ENCODE peak calls at places on chromosome 12, in six cellular contexts. One of them, this sample, is unnamed.

GRCh38 chr12:59151243-59151642 is 230.9 kb upstream of the LRIG3 start:
- DNase-seq in fibroblast of the aortic adventitia: peak; percentile 56
- DNase-seq in tibial artery: no peak
- DNase-seq in mesothelial cell of epicardium: no peak
- DNase-seq in GM23338: no peak
- DNase-seq in RWPE2: no peak
- DNase-seq in this sample: no peak

GRCh38 chr12:68975811-68976210 is 42.8 kb upstream of the CPM start:
- DNase-seq in fibroblast of the aortic adventitia: no peak
- DNase-seq in tibial artery: no peak
- DNase-seq in mesothelial cell of epicardium: no peak
- DNase-seq in GM23338: no peak
- DNase-seq in RWPE2: no peak
- DNase-seq in this sample: no peak

GRCh38 chr12:41049033-41049432 is 139.1 kb upstream of the PDZRN4 start:
- DNase-seq in fibroblast of the aortic adventitia: no peak
- DNase-seq in tibial artery: no peak
- DNase-seq in mesothelial cell of epicardium: no peak
- DNase-seq in GM23338: no peak
- DNase-seq in RWPE2: no peak
- DNase-seq in this sample: no peak

GRCh38 chr12:86186449-86186848 is 69.7 kb downstream of the MGAT4C start:
- DNase-seq in fibroblast of the aortic adventitia: peak; percentile 4
- DNase-seq in tibial artery: no peak
- DNase-seq in mesothelial cell of epicardium: no peak
- DNase-seq in GM23338: peak; percentile 13
- DNase-seq in RWPE2: no peak
- DNase-seq in this sample: no peak

GRCh38 chr12:108730337-108731104 is 797 bp downstream of the CORO1C start:
- DNase-seq in fibroblast of the aortic adventitia: peak; percentile 65
- DNase-seq in tibial artery: peak; percentile 86
- DNase-seq in mesothelial cell of epicardium: peak; percentile 71
- DNase-seq in GM23338: peak; percentile 84
- DNase-seq in RWPE2: peak; percentile 83
- DNase-seq in this sample: peak; percentile 91

GRCh38 chr12:114902665-114903393 is 218.9 kb upstream of the TBX3 start:
- DNase-seq in fibroblast of the aortic adventitia: peak; percentile 81
- DNase-seq in tibial artery: no peak
- DNase-seq in mesothelial cell of epicardium: no peak
- DNase-seq in GM23338: no peak
- DNase-seq in RWPE2: no peak
- DNase-seq in this sample: no peak

GRCh38 chr12:76202621-76203020 is 118.1 kb upstream of the NAP1L1 start:
- DNase-seq in fibroblast of the aortic adventitia: no peak
- DNase-seq in tibial artery: no peak
- DNase-seq in mesothelial cell of epicardium: no peak
- DNase-seq in GM23338: no peak
- DNase-seq in RWPE2: no peak
- DNase-seq in this sample: no peak

GRCh38 chr12:101793401-101793800 is 37.4 kb downstream of the GNPTAB start:
- DNase-seq in fibroblast of the aortic adventitia: peak; percentile 66
- DNase-seq in tibial artery: no peak
- DNase-seq in mesothelial cell of epicardium: no peak
- DNase-seq in GM23338: no peak
- DNase-seq in RWPE2: no peak
- DNase-seq in this sample: no peak

GRCh38 chr12:9334026-9334692 is 126.0 kb upstream of the PZP start:
- DNase-seq in fibroblast of the aortic adventitia: no peak
- DNase-seq in tibial artery: no peak
- DNase-seq in mesothelial cell of epicardium: no peak
- DNase-seq in GM23338: no peak
- DNase-seq in RWPE2: no peak
- DNase-seq in this sample: no peak

GRCh38 chr12:16407332-16407731 is 59.9 kb downstream of the MGST1 start:
- DNase-seq in fibroblast of the aortic adventitia: no peak
- DNase-seq in tibial artery: no peak
- DNase-seq in mesothelial cell of epicardium: no peak
- DNase-seq in GM23338: no peak
- DNase-seq in RWPE2: no peak
- DNase-seq in this sample: no peak

GRCh38 chr12:48765753-48766162 is 23.1 kb downstream of the ADCY6 start:
- DNase-seq in fibroblast of the aortic adventitia: no peak
- DNase-seq in tibial artery: no peak
- DNase-seq in mesothelial cell of epicardium: no peak
- DNase-seq in GM23338: no peak
- DNase-seq in RWPE2: no peak
- DNase-seq in this sample: peak; percentile 34

GRCh38 chr12:12214635-12215131 is 52.2 kb downstream of the LRP6 start:
- DNase-seq in fibroblast of the aortic adventitia: no peak
- DNase-seq in tibial artery: no peak
- DNase-seq in mesothelial cell of epicardium: no peak
- DNase-seq in GM23338: peak; percentile 33
- DNase-seq in RWPE2: no peak
- DNase-seq in this sample: no peak

GRCh38 chr12:75437564-75437963 is 43.0 kb upstream of the GLIPR1 start:
- DNase-seq in fibroblast of the aortic adventitia: peak; percentile 44
- DNase-seq in tibial artery: no peak
- DNase-seq in mesothelial cell of epicardium: no peak
- DNase-seq in GM23338: no peak
- DNase-seq in RWPE2: no peak
- DNase-seq in this sample: no peak

GRCh38 chr12:64318605-64319004 is 72.0 kb downstream of the C12orf56 start:
- DNase-seq in fibroblast of the aortic adventitia: peak; percentile 60
- DNase-seq in tibial artery: no peak
- DNase-seq in mesothelial cell of epicardium: no peak
- DNase-seq in GM23338: peak; percentile 84
- DNase-seq in RWPE2: no peak
- DNase-seq in this sample: no peak

GRCh38 chr12:14776236-14776959 is 26.9 kb downstream of the WBP11 start:
- DNase-seq in fibroblast of the aortic adventitia: peak; percentile 47
- DNase-seq in tibial artery: no peak
- DNase-seq in mesothelial cell of epicardium: no peak
- DNase-seq in GM23338: no peak
- DNase-seq in RWPE2: no peak
- DNase-seq in this sample: no peak

DNA sequence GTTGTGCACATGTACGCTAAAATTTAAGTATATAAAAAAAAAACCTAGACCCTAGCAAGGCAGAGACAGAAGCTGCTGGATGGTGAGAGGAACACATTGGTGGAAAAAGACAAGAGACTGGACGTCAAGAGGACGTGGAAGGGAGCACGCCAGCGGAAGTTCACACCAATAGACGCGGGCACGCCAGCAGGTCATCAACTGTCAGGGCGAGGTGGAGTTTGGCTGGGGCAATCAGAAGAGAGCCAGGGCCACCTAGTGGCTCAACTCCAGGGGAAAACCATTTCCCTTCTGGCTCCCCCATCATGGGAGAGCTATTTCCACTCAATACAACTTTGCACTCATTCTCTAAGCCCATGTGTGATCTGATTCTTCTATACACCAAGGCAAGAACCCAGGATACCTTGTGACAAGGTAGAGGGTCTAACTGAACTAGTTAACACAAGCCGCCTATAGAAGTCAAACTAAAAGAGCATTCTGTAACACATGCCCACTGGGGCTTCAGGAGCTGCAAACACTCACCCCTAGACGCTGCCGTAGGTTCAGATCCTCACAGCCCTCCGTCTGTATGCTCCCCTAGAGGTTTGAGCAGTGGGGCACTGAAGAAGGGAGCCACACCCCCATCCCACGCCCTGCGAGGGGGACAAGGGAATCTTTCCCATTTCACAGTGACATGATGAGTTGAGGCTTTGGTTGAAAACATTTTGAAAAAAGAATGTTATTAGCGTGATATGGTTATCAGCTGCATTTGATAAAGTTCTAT is 702.7 kb downstream of the TMTC2 start:
- DNase-seq in fibroblast of the aortic adventitia: no peak
- DNase-seq in tibial artery: no peak
- DNase-seq in mesothelial cell of epicardium: no peak
- DNase-seq in GM23338: peak; percentile 80
- DNase-seq in RWPE2: no peak
- DNase-seq in this sample: no peak
- TF ChIP-seq CTCF in fibroblast of the aortic adventitia: no peak
- TF ChIP-seq CTCF in tibial artery: no peak
- TF ChIP-seq CTCF in mesothelial cell of epicardium: no peak
- TF ChIP-seq CTCF in GM23338: peak; percentile 66
- TF ChIP-seq CTCF in RWPE2: peak; percentile 16
- TF ChIP-seq CTCF in this sample: peak; percentile 70

GRCh38 chr12:1628671-1629337 is at the start of gene WNT5B:
- DNase-seq in fibroblast of the aortic adventitia: no peak
- DNase-seq in tibial artery: no peak
- DNase-seq in mesothelial cell of epicardium: no peak
- DNase-seq in GM23338: peak; percentile 56
- DNase-seq in RWPE2: no peak
- DNase-seq in this sample: no peak

GRCh38 chr12:1629338-1630080 is 478 bp downstream of the WNT5B start:
- DNase-seq in fibroblast of the aortic adventitia: no peak
- DNase-seq in tibial artery: no peak
- DNase-seq in mesothelial cell of epicardium: peak; percentile 52
- DNase-seq in GM23338: peak; percentile 79
- DNase-seq in RWPE2: no peak
- DNase-seq in this sample: no peak

GRCh38 chr12:1630827-1631591 is 2.0 kb downstream of the WNT5B start:
- DNase-seq in fibroblast of the aortic adventitia: no peak
- DNase-seq in tibial artery: no peak
- DNase-seq in mesothelial cell of epicardium: no peak
- DNase-seq in GM23338: peak; percentile 55
- DNase-seq in RWPE2: no peak
- DNase-seq in this sample: no peak

GRCh38 chr12:1632702-1633101 is 3.7 kb downstream of the WNT5B start:
- DNase-seq in fibroblast of the aortic adventitia: no peak
- DNase-seq in tibial artery: no peak
- DNase-seq in mesothelial cell of epicardium: no peak
- DNase-seq in GM23338: no peak
- DNase-seq in RWPE2: no peak
- DNase-seq in this sample: no peak

DNA sequence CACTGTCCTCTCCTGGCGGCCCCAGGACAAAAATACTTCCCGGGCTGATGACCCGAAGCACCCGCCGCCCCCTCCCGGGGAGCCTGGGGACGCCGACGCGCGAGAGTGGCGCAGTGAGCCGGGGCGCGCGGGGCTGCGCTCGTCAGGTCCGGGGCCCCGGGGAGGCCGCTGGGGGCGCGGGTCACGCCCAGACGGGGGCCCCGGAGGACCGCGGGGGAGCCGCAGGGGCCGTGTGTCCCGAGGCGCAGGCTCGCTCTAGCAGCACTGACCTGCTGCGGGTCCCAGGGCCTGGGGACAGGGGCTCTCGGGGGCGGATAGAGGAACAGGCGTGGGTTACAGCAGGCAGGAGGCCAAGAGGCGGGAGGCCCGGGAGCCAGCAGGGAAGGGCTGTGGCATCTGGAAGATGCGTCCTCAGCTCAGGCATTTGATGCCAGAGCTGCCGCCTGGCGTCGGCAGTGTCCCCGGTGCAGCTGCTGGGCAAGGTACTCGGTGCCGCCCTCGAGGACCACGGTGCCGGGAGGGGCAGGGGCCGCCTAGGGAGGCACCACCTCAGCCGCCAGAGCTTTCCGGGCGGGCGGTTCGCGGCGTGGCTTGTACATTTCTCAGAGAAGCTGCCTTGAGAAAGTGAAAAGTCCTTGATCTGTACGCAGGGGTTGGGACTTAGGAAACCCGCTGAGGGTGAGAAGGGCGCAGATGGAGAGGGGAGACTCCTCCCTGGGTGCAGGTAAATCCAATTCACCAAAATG is 1.2 kb downstream of the WNT5B start:
- DNase-seq in fibroblast of the aortic adventitia: no peak
- DNase-seq in tibial artery: peak; percentile 75
- DNase-seq in mesothelial cell of epicardium: peak; percentile 63
- DNase-seq in GM23338: peak; percentile 61
- DNase-seq in RWPE2: no peak
- DNase-seq in this sample: no peak
- TF ChIP-seq CTCF in fibroblast of the aortic adventitia: no peak
- TF ChIP-seq CTCF in tibial artery: peak; percentile 23
- TF ChIP-seq CTCF in mesothelial cell of epicardium: no peak
- TF ChIP-seq CTCF in GM23338: no peak
- TF ChIP-seq CTCF in RWPE2: peak; percentile 47
- TF ChIP-seq CTCF in this sample: peak; percentile 65

GRCh38 chr12:53124352-53124723 is 21.1 kb downstream of the SOAT2 start:
- DNase-seq in fibroblast of the aortic adventitia: no peak
- DNase-seq in tibial artery: no peak
- DNase-seq in mesothelial cell of epicardium: no peak
- DNase-seq in GM23338: no peak
- DNase-seq in RWPE2: no peak
- DNase-seq in this sample: no peak
- TF ChIP-seq CTCF in fibroblast of the aortic adventitia: no peak
- TF ChIP-seq CTCF in tibial artery: no peak
- TF ChIP-seq CTCF in mesothelial cell of epicardium: no peak
- TF ChIP-seq CTCF in GM23338: no peak
- TF ChIP-seq CTCF in RWPE2: no peak
- TF ChIP-seq CTCF in this sample: no peak

GRCh38 chr12:103964805-103965204 is 867 bp upstream of the TDG start:
- DNase-seq in fibroblast of the aortic adventitia: peak; percentile 8
- DNase-seq in tibial artery: no peak
- DNase-seq in mesothelial cell of epicardium: no peak
- DNase-seq in GM23338: no peak
- DNase-seq in RWPE2: no peak
- DNase-seq in this sample: no peak

GRCh38 chr12:103962493-103962892 is 3.2 kb upstream of the TDG start:
- DNase-seq in fibroblast of the aortic adventitia: no peak
- DNase-seq in tibial artery: no peak
- DNase-seq in mesothelial cell of epicardium: no peak
- DNase-seq in GM23338: peak; percentile 43
- DNase-seq in RWPE2: no peak
- DNase-seq in this sample: no peak

GRCh38 chr12:103965255-103965589 is 450 bp upstream of the TDG start:
- DNase-seq in fibroblast of the aortic adventitia: no peak
- DNase-seq in tibial artery: no peak
- DNase-seq in mesothelial cell of epicardium: no peak
- DNase-seq in GM23338: no peak
- DNase-seq in RWPE2: no peak
- DNase-seq in this sample: no peak

GRCh38 chr12:103966736-103967135 is 1.1 kb downstream of the TDG start:
- DNase-seq in fibroblast of the aortic adventitia: peak; percentile 25
- DNase-seq in tibial artery: no peak
- DNase-seq in mesothelial cell of epicardium: no peak
- DNase-seq in GM23338: no peak
- DNase-seq in RWPE2: no peak
- DNase-seq in this sample: no peak

DNA sequence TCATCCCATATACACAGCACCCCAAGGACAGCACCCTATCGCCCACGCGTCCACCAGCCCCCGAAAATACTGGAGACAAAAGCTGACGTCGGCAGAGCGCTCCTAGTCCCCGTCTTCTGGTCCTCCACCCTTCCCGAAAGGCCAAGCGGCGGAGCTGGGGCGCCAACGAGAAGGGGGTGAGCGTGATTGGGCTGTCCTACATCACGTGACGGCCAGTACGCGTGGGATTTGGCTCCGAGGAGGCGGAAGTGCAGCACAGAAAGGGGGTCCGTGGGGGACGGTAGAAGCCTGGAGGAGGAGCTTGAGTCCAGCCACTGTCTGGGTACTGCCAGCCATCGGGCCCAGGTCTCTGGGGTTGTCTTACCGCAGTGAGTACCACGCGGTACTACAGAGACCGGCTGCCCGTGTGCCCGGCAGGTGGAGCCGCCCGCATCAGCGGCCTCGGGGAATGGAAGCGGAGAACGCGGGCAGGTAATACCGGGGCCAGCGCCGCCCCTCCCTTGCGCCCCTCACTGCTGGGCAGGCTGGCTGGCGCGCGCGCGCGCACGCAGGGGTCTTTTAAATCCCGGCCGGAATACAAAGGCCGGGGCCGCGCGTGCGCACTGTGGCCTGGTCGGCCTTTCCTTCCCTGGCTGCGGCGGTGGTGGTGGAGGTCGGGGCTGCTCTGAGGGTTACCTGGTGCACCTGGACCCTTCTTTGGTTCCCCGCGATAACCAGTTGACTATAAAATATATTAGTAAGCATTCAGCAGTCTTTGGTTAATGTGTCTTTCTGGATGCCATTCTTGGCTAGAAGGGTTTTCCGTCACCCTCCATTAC is at the start of gene TDG:
- DNase-seq in fibroblast of the aortic adventitia: peak; percentile 99
- DNase-seq in tibial artery: peak; percentile 99
- DNase-seq in mesothelial cell of epicardium: peak; percentile 93
- DNase-seq in GM23338: peak; percentile 99
- DNase-seq in RWPE2: peak; percentile 98
- DNase-seq in this sample: peak; percentile 99
- TF ChIP-seq CTCF in fibroblast of the aortic adventitia: no peak
- TF ChIP-seq CTCF in tibial artery: no peak
- TF ChIP-seq CTCF in mesothelial cell of epicardium: no peak
- TF ChIP-seq CTCF in GM23338: no peak
- TF ChIP-seq CTCF in RWPE2: peak; percentile 18
- TF ChIP-seq CTCF in this sample: peak; percentile 69